ENCODE peak calls at places on chromosome 14, in five cellular contexts. One of them, this sample, is unnamed.

GRCh38 chr14:95069547-95069946 is 87.8 kb downstream of the DICER1 start:
- DNase-seq in neural progenitor cell: no peak
- DNase-seq in foreskin fibroblast: no peak
- DNase-seq in breast epithelium: no peak
- DNase-seq in AG10803: no peak
- DNase-seq in this sample: no peak

GRCh38 chr14:99158150-99158549 is 113.8 kb downstream of the BCL11B start:
- DNase-seq in foreskin fibroblast: no peak
- DNase-seq in AG10803: peak
- DNase-seq in neural progenitor cell: no peak
- DNase-seq in breast epithelium: peak
- DNase-seq in this sample: no peak

GRCh38 chr14:105884808-105885281 is 358.5 kb downstream of the TMEM121 start:
- DNase-seq in AG10803: no peak
- DNase-seq in neural progenitor cell: no peak
- DNase-seq in breast epithelium: no peak
- DNase-seq in foreskin fibroblast: no peak
- DNase-seq in this sample: no peak

GRCh38 chr14:62301911-62302310 is 539.7 kb downstream of the SNAPC1 start:
- DNase-seq in breast epithelium: no peak
- DNase-seq in neural progenitor cell: no peak
- DNase-seq in AG10803: peak
- DNase-seq in foreskin fibroblast: peak
- DNase-seq in this sample: no peak

GRCh38 chr14:50388256-50388931 is 8.3 kb downstream of the CDKL1 start:
- DNase-seq in foreskin fibroblast: no peak
- DNase-seq in AG10803: no peak
- DNase-seq in neural progenitor cell: peak
- DNase-seq in breast epithelium: no peak
- DNase-seq in this sample: no peak

GRCh38 chr14:36207500-36207899 is 31.0 kb upstream of the PTCSC3 start:
- DNase-seq in neural progenitor cell: peak
- DNase-seq in foreskin fibroblast: no peak
- DNase-seq in breast epithelium: no peak
- DNase-seq in AG10803: no peak
- DNase-seq in this sample: no peak

GRCh38 chr14:99191663-99192621 is 80.1 kb downstream of the BCL11B start:
- DNase-seq in breast epithelium: peak
- DNase-seq in foreskin fibroblast: peak
- DNase-seq in AG10803: peak
- DNase-seq in neural progenitor cell: no peak
- DNase-seq in this sample: no peak

GRCh38 chr14:97178781-97179180 is 381.6 kb downstream of the VRK1 start:
- DNase-seq in foreskin fibroblast: no peak
- DNase-seq in breast epithelium: no peak
- DNase-seq in neural progenitor cell: no peak
- DNase-seq in AG10803: peak
- DNase-seq in this sample: no peak

GRCh38 chr14:97916100-97916499 is 1118.9 kb downstream of the VRK1 start:
- DNase-seq in foreskin fibroblast: no peak
- DNase-seq in AG10803: no peak
- DNase-seq in neural progenitor cell: no peak
- DNase-seq in breast epithelium: no peak
- DNase-seq in this sample: no peak

GRCh38 chr14:60090864-60091519 is 731 bp upstream of the PCNX4 start:
- DNase-seq in breast epithelium: peak
- DNase-seq in neural progenitor cell: peak
- DNase-seq in foreskin fibroblast: peak
- DNase-seq in AG10803: peak
- DNase-seq in this sample: peak

GRCh38 chr14:38211258-38211735 is 3.6 kb downstream of the SSTR1 start:
- DNase-seq in neural progenitor cell: peak
- DNase-seq in AG10803: no peak
- DNase-seq in breast epithelium: no peak
- DNase-seq in foreskin fibroblast: no peak
- DNase-seq in this sample: no peak

GRCh38 chr14:22428681-22429315 is 160.2 kb downstream of the DAD1 start:
- DNase-seq in AG10803: peak
- DNase-seq in breast epithelium: no peak
- DNase-seq in neural progenitor cell: no peak
- DNase-seq in foreskin fibroblast: no peak
- DNase-seq in this sample: no peak

GRCh38 chr14:90703841-90704240 is 112.4 kb downstream of the TTC7B start:
- DNase-seq in foreskin fibroblast: no peak
- DNase-seq in breast epithelium: no peak
- DNase-seq in AG10803: no peak
- DNase-seq in neural progenitor cell: no peak
- DNase-seq in this sample: no peak
- TF ChIP-seq CTCF in foreskin fibroblast: no peak
- TF ChIP-seq CTCF in breast epithelium: no peak
- TF ChIP-seq CTCF in AG10803: no peak
- TF ChIP-seq CTCF in neural progenitor cell: no peak
- TF ChIP-seq CTCF in this sample: no peak

GRCh38 chr14:93302688-93303581 is 29.9 kb downstream of the BTBD7 start:
- DNase-seq in breast epithelium: no peak
- DNase-seq in foreskin fibroblast: no peak
- DNase-seq in AG10803: no peak
- DNase-seq in neural progenitor cell: peak
- DNase-seq in this sample: no peak
- H3K4me3 ChIP-seq in breast epithelium: no peak
- H3K4me3 ChIP-seq in foreskin fibroblast: no peak
- H3K4me3 ChIP-seq in AG10803: no peak
- H3K4me3 ChIP-seq in neural progenitor cell: no peak
- H3K4me3 ChIP-seq in this sample: no peak

DNA sequence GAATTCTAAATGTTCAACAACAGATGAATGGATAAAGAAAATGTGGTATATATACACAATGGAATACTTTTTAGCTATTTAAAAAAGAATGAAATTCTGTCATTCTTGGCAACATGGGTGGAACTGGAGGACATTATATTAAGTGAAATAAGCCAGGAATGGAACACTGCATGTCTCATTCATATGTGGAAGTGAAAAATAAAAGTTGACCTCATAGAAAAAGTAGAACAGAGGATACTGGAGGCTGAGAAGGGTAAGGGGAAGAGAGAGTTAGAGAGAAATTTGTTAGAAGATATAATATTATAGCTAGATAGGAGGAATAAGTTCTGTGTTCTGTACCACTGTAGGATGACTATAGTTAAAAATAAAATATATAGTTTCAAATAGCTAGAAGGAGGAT is 35.9 kb upstream of the ZFP36L1 start:
- DNase-seq in neural progenitor cell: no peak
- DNase-seq in AG10803: no peak
- DNase-seq in breast epithelium: no peak
- DNase-seq in foreskin fibroblast: no peak
- DNase-seq in this sample: no peak
- TF ChIP-seq CTCF in neural progenitor cell: no peak
- TF ChIP-seq CTCF in AG10803: no peak
- TF ChIP-seq CTCF in breast epithelium: no peak
- TF ChIP-seq CTCF in foreskin fibroblast: no peak
- TF ChIP-seq CTCF in this sample: no peak

GRCh38 chr14:32078794-32079663 is 1.9 kb downstream of the ARHGAP5 start:
- DNase-seq in breast epithelium: no peak
- DNase-seq in AG10803: no peak
- DNase-seq in foreskin fibroblast: no peak
- DNase-seq in neural progenitor cell: peak
- DNase-seq in this sample: no peak
- H3K4me3 ChIP-seq in breast epithelium: peak
- H3K4me3 ChIP-seq in AG10803: peak
- H3K4me3 ChIP-seq in foreskin fibroblast: peak
- H3K4me3 ChIP-seq in neural progenitor cell: peak
- H3K4me3 ChIP-seq in this sample: peak

DNA sequence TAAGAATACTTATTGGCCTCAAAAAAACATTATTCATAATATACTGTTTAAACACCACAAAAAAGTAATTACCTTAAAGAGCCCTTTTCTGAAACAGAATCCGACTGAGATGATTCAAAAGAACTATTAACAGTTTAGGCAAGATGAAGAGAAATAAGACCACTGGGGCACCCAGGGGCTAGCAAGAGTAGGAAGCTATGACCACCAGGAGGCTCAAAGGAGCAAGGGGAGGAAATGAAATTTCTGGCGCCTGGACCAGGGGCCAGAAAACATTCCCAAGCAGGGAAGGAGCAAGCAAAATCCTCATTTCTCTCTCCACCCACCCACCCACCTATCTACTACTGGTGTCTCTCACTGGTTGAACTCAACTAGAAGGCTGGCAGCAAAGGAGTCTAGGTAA is 6.3 kb upstream of the DCAF4 start:
- DNase-seq in breast epithelium: no peak
- DNase-seq in foreskin fibroblast: no peak
- DNase-seq in neural progenitor cell: no peak
- DNase-seq in AG10803: no peak
- DNase-seq in this sample: no peak
- TF ChIP-seq CTCF in breast epithelium: no peak
- TF ChIP-seq CTCF in foreskin fibroblast: no peak
- TF ChIP-seq CTCF in neural progenitor cell: peak
- TF ChIP-seq CTCF in AG10803: no peak
- TF ChIP-seq CTCF in this sample: no peak

GRCh38 chr14:101496779-101497420 is 64.4 kb upstream of the DIO3 start:
- DNase-seq in foreskin fibroblast: no peak
- DNase-seq in AG10803: no peak
- DNase-seq in breast epithelium: no peak
- DNase-seq in neural progenitor cell: peak
- DNase-seq in this sample: no peak
- H3K4me3 ChIP-seq in foreskin fibroblast: no peak
- H3K4me3 ChIP-seq in AG10803: no peak
- H3K4me3 ChIP-seq in breast epithelium: no peak
- H3K4me3 ChIP-seq in neural progenitor cell: no peak
- H3K4me3 ChIP-seq in this sample: no peak

DNA sequence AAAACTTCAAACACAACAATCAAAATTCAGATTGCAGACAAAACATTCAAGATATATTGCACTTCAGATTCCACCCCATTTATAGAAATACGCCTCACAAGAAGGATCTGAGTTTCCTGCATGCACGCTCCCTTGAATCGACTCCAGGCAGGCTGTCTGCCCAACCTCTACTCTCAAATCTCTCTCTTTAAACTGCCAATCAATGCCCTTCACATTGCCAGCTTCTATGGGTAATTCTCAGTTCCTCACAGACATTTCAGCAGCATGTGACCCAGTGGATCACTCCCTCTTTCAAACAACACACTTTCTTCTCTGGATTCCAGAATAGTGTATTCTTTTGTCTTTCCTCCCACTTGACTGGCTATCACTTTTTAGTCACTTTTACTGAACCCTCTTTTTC is 184.1 kb downstream of the PRKD1 start:
- DNase-seq in neural progenitor cell: no peak
- DNase-seq in AG10803: no peak
- DNase-seq in foreskin fibroblast: no peak
- DNase-seq in breast epithelium: no peak
- DNase-seq in this sample: no peak
- TF ChIP-seq CTCF in neural progenitor cell: no peak
- TF ChIP-seq CTCF in AG10803: no peak
- TF ChIP-seq CTCF in foreskin fibroblast: no peak
- TF ChIP-seq CTCF in breast epithelium: no peak
- TF ChIP-seq CTCF in this sample: no peak

GRCh38 chr14:64717870-64718269 is 13.6 kb downstream of the PLEKHG3 start:
- DNase-seq in neural progenitor cell: no peak
- DNase-seq in foreskin fibroblast: no peak
- DNase-seq in AG10803: no peak
- DNase-seq in breast epithelium: peak
- DNase-seq in this sample: peak
- H3K4me3 ChIP-seq in neural progenitor cell: no peak
- H3K4me3 ChIP-seq in foreskin fibroblast: no peak
- H3K4me3 ChIP-seq in AG10803: no peak
- H3K4me3 ChIP-seq in breast epithelium: no peak
- H3K4me3 ChIP-seq in this sample: no peak

This sample was measured in PC-9.